ENCODE peak calls at places on chromosomes 5 and 9, in four cellular contexts. X, G, P and Z are unnamed samples.

GRCh38 chr5:3185488-3185887 is 410.1 kb upstream of the IRX1 start:
- DNase-seq in G (no peak), X (no peak), P (no peak), Z (no peak)

GRCh38 chr9:114057161-114057560 is 20.9 kb downstream of the AMBP start:
- DNase-seq in X (no peak), P (no peak), G (no peak), Z (no peak)

GRCh38 chr5:83564069-83564749 is 92.7 kb downstream of the VCAN start:
- DNase-seq in X (peak), G (peak), P (peak), Z (no peak)

GRCh38 chr9:134959971-134960310 is 42.2 kb upstream of the FCN1 start:
- DNase-seq in X (no peak), G (no peak), P (no peak), Z (no peak)

GRCh38 chr5:36690041-36690941 is 83.9 kb downstream of the SLC1A3 start:
- DNase-seq in G (peak), X (peak), P (peak), Z (peak)

GRCh38 chr9:31272456-31273295 is 1111.8 kb upstream of the ACO1 start:
- DNase-seq in P (no peak), G (no peak), X (no peak), Z (no peak)

GRCh38 chr5:121968910-121969607 is 7.3 kb downstream of the SRFBP1 start:
- DNase-seq in P (no peak), G (no peak), X (peak), Z (no peak)

GRCh38 chr5:8340739-8341344 is 471.9 kb downstream of the MTRR start:
- DNase-seq in G (no peak), P (peak), X (peak), Z (no peak)

GRCh38 chr5:61162832-61163567 is 732 bp upstream of the SMIM15 start:
- DNase-seq in X (peak), P (peak), G (no peak), Z (no peak)

GRCh38 chr9:12718482-12719026 is 25.4 kb downstream of the TYRP1 start:
- DNase-seq in P (no peak), X (no peak), G (no peak), Z (peak)

GRCh38 chr5:44332360-44332971 is 56.8 kb downstream of the FGF10 start:
- DNase-seq in P (peak), X (peak), G (peak), Z (peak)

GRCh38 chr5:172837640-172838039 is 3.6 kb downstream of the ERGIC1 start:
- DNase-seq in G (no peak), P (no peak), X (no peak), Z (no peak)

GRCh38 chr5:72166070-72166979 is 59.0 kb downstream of the MAP1B start:
- DNase-seq in P (no peak), G (peak), X (no peak), Z (peak)

GRCh38 chr5:74655716-74656115 is 15.2 kb upstream of the ENC1 start:
- DNase-seq in P (no peak), G (no peak), X (no peak), Z (no peak)

GRCh38 chr5:14011089-14012004 is 66.9 kb upstream of the DNAH5 start:
- DNase-seq in G (peak), X (peak), P (peak), Z (peak)

GRCh38 chr9:37582548-37583157 is 6.5 kb upstream of the FBXO10 start:
- DNase-seq in P (peak), X (peak), G (no peak), Z (no peak)

GRCh38 chr5:74316064-74316586 is 324.4 kb downstream of the ENC1 start:
- DNase-seq in X (peak), P (peak), G (no peak), Z (no peak)

GRCh38 chr5:180832638-180833068 is 28.4 kb downstream of the ZFP62 start:
- DNase-seq in X (no peak), G (no peak), P (no peak), Z (no peak)

GRCh38 chr9:82035332-82035731 is 46.8 kb downstream of the SPATA31D1 start:
- DNase-seq in G (no peak), P (no peak), X (no peak), Z (no peak)

GRCh38 chr5:180070726-180071417 is 687 bp downstream of the RNF130 start:
- DNase-seq in X (peak), P (no peak), G (no peak), Z (no peak)

GRCh38 chr9:88747768-88748167 is 212.8 kb downstream of the NXNL2 start:
- DNase-seq in P (no peak), X (peak), G (peak), Z (no peak)

GRCh38 chr5:135829681-135830383 is 4.6 kb upstream of the SLC25A48 start:
- DNase-seq in G (peak), X (peak), P (peak), Z (peak)

GRCh38 chr5:68418680-68419079 is 203.1 kb downstream of the PIK3R1 start:
- DNase-seq in G (no peak), P (no peak), X (no peak), Z (no peak)

GRCh38 chr9:93194584-93194983 is 10.6 kb downstream of the WNK2 start:
- DNase-seq in X (no peak), P (no peak), G (no peak), Z (no peak)

GRCh38 chr9:134442486-134443168 is 116.4 kb downstream of the RXRA start:
- DNase-seq in X (no peak), P (no peak), G (no peak), Z (no peak)

GRCh38 chr5:181161534-181162175 is 14.3 kb downstream of the OR2V2 start:
- DNase-seq in X (no peak), P (no peak), G (peak), Z (no peak)

GRCh38 chr9:7164440-7165349 is 406.9 kb downstream of the KDM4C start:
- DNase-seq in G (no peak), P (no peak), X (no peak), Z (no peak)

GRCh38 chr9:76835571-76836283 is 70.2 kb downstream of the PRUNE2 start:
- DNase-seq in G (no peak), P (no peak), X (peak), Z (no peak)

GRCh38 chr5:114018178-114018577 is 343.7 kb upstream of the KCNN2 start:
- DNase-seq in G (no peak), P (peak), X (no peak), Z (no peak)

GRCh38 chr5:173570321-173571090 is 45.9 kb downstream of the BOD1 start:
- DNase-seq in G (no peak), X (no peak), P (no peak), Z (no peak)

GRCh38 chr5:177507596-177508216 is 1.9 kb downstream of the DOK3 start:
- DNase-seq in G (no peak), P (no peak), X (no peak), Z (no peak)

DNA sequence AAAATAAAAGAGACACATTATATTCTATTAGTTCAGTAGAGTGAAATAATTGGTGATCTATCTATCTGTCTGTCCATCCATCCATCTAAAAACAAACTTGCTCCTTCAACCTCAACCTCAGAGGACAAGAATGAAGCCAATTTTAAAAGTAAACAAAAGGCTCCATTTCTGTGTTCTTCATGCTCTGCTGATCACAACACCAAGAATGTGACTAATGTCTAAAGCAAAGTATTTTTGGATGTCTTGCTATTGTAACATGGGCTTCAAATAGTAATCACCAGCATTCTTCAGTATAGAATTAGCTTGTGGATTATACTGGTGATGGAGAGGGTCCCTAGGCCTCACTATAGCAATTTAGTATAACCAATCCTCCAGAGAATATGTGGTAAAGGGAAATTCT is 1304.4 kb downstream of the MAT2B start:
- DNase-seq in P (no peak), G (no peak), X (no peak), Z (no peak)
- TF ChIP-seq NR3C1 in P (no peak), G (no peak), X (no peak), Z (no peak)

DNA sequence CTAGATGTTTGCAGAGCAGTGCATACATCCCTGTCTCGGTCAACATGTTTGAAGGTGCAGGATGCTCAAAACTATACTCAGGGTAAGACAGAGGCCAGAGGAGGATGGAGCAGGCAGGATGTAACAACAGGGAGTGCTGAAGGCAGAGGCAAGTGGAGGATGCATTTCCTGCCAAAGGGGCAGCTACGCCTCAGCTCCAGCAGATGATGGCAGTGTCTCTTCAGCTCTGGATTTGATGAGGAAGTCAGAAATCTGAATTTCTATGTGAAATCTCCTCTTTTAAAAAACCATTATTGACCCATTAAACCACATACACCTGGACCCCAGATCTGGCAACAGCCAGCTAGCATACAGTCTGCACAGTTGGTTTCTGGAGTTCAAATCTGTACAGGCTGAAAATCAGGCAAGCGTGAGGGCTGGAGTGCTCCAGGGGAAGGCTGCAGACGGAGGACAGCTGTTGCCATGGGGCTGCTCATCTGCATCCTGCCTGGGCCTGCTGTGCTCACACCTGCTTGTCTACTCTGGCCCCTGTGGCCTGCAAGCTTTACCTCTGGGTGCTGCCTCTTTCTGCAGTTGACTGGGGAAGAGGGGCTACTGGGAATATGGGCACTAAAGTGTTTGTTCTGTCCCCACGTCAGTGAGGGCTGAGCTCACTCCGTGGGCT is 152.9 kb upstream of the SLC28A3 start:
- DNase-seq in P (no peak), G (no peak), X (no peak), Z (peak)
- TF ChIP-seq CTCF in P (no peak), G (no peak), X (no peak), Z (no peak)

GRCh38 chr9:87651431-87651830 is 74.5 kb upstream of the CTSL start:
- DNase-seq in P (no peak), X (no peak), G (no peak), Z (no peak)
- TF ChIP-seq NR3C1 in P (no peak), X (no peak), G (no peak), Z (no peak)

GRCh38 chr5:34582364-34582763 is 73.8 kb upstream of the RAI14 start:
- DNase-seq in P (no peak), X (no peak), G (no peak), Z (no peak)
- TF ChIP-seq CTCF in P (no peak), X (no peak), G (peak), Z (no peak)

GRCh38 chr5:58066557-58066956 is 393.3 kb downstream of the PLK2 start:
- DNase-seq in G (no peak), P (no peak), X (no peak), Z (no peak)

GRCh38 chr5:58071566-58071965 is 388.3 kb downstream of the PLK2 start:
- DNase-seq in P (no peak), X (no peak), G (no peak), Z (peak)

GRCh38 chr5:58069846-58070245 is 390.0 kb downstream of the PLK2 start:
- DNase-seq in P (no peak), G (no peak), X (peak), Z (no peak)

GRCh38 chr5:58066076-58066475 is 393.8 kb downstream of the PLK2 start:
- DNase-seq in P (no peak), X (no peak), G (no peak), Z (no peak)

GRCh38 chr5:58069016-58069705 is 390.7 kb downstream of the PLK2 start:
- DNase-seq in P (no peak), G (no peak), X (no peak), Z (no peak)
- TF ChIP-seq NR3C1 in P (no peak), G (no peak), X (no peak), Z (no peak)

DNA sequence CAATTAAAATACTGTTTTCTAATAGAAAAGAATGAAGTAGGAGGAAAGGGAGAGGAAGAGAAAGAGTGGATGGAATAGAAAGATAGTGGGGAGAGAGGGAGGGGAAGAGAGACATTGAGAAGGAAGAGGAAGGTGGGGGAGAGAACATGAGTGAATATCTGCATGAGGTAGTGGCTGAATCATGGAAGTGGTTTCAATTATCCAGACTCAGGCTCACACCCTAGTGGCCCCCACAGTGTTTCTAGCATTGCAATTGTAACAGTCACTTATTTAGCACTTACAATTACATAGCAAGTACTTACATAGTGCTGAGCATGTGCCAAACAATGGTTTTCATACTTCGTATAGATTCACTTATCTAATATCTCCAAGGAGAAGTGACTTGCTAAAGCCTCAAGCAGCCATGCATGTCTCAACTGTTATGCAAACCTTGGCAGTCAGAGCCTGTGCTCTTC is 72.7 kb downstream of the CAST start:
- DNase-seq in G (no peak), X (no peak), P (no peak), Z (no peak)
- TF ChIP-seq CTCF in G (no peak), X (no peak), P (no peak), Z (no peak)

GRCh38 chr5:132054031-132054696 is 6.3 kb upstream of the IL3 start:
- DNase-seq in X (no peak), P (no peak), G (no peak), Z (no peak)
- TF ChIP-seq NR3C1 in X (no peak), P (no peak), G (no peak), Z (no peak)

GRCh38 chr5:38551020-38552017 is 5.1 kb downstream of the LIFR start:
- DNase-seq in P (peak), G (peak), X (peak), Z (no peak)
- TF ChIP-seq CTCF in P (peak), G (peak), X (peak), Z (peak)

GRCh38 chr5:32014345-32014744 is 159.8 kb downstream of the GOLPH3 start:
- DNase-seq in P (no peak), X (no peak), G (no peak), Z (no peak)

GRCh38 chr5:32004404-32004803 is 169.7 kb downstream of the GOLPH3 start:
- DNase-seq in X (no peak), P (no peak), G (no peak), Z (no peak)

GRCh38 chr5:32002755-32003154 is 171.4 kb downstream of the GOLPH3 start:
- DNase-seq in X (no peak), P (no peak), G (no peak), Z (no peak)

GRCh38 chr5:32013658-32014057 is 160.5 kb downstream of the GOLPH3 start:
- DNase-seq in G (no peak), P (no peak), X (no peak), Z (no peak)

DNA sequence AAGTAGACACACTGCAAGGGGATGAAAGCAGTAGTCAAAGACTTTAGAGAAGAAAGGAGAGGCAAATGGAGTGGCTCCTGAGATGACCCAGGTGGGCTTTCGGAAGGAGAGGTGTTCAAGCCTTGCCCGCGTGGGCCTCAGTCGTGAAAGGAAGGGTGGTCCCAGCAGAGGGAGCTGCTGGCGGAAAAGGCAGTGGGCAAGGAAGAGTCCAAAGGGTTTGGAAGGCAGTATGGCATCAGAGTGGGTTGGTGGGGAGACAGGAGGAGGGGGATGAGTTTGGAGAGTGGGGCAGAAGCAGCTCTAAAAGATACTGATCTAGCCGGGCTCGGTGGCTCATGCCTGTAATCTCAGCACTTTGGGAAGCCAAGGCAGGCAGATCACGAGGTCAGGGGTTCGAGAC is 165.4 kb downstream of the GOLPH3 start:
- DNase-seq in X (no peak), G (no peak), P (no peak), Z (no peak)
- TF ChIP-seq NR3C1 in X (no peak), G (no peak), P (no peak), Z (no peak)

GRCh38 chr5:139284295-139284694 is 9.2 kb upstream of the MATR3 start:
- DNase-seq in G (no peak), X (no peak), P (no peak), Z (no peak)

GRCh38 chr5:139291051-139291450 is 2.5 kb upstream of the MATR3 start:
- DNase-seq in X (no peak), G (no peak), P (no peak), Z (no peak)

GRCh38 chr5:139283252-139284166 is 10.0 kb upstream of the MATR3 start:
- DNase-seq in X (no peak), P (no peak), G (no peak), Z (no peak)

GRCh38 chr5:139285651-139286392 is 7.7 kb upstream of the MATR3 start:
- DNase-seq in G (no peak), P (no peak), X (no peak), Z (no peak)

GRCh38 chr5:139287890-139288635 is 5.5 kb upstream of the MATR3 start:
- DNase-seq in G (no peak), X (peak), P (no peak), Z (no peak)
- TF ChIP-seq CTCF in G (peak), X (peak), P (peak), Z (no peak)